ENCODE peak calls at places on chromosome 10, in six cellular contexts. V, K, B, X, U and J are unnamed samples.

GRCh38 chr10:22618081-22618785 is 96.1 kb downstream of the PIP4K2A start:
- DNase-seq in K (no peak), U (no peak), B (no peak), X (no peak), V (peak; percentile 45), J (no peak)

GRCh38 chr10:3774814-3775670 is 10.0 kb downstream of the KLF6 start:
- DNase-seq in K (no peak), B (no peak), V (peak; percentile 74), U (peak; percentile 26), X (peak; percentile 92), J (no peak)

GRCh38 chr10:129743738-129744133 is 220.3 kb downstream of the EBF3 start:
- DNase-seq in X (no peak), B (no peak), K (peak; percentile 7), U (no peak), V (no peak), J (no peak)

GRCh38 chr10:74995806-74996205 is 115.7 kb upstream of the SAMD8 start:
- DNase-seq in V (no peak), U (peak; percentile 90), X (no peak), B (no peak), K (no peak), J (no peak)

GRCh38 chr10:18298256-18298655 is 158.0 kb downstream of the CACNB2 start:
- DNase-seq in U (no peak), X (no peak), V (no peak), K (no peak), B (no peak), J (no peak)

GRCh38 chr10:29273478-29273877 is 15.4 kb upstream of the LYZL1 start:
- DNase-seq in X (no peak), U (no peak), V (no peak), K (no peak), B (no peak), J (no peak)

GRCh38 chr10:120012566-120012965 is 120.0 kb downstream of the SEC23IP start:
- DNase-seq in K (no peak), U (no peak), B (no peak), X (peak; percentile 26), V (no peak), J (no peak)

GRCh38 chr10:73910401-73910763 is 550 bp upstream of the PLAU start:
- DNase-seq in K (no peak), X (peak; percentile 39), U (no peak), B (no peak), V (peak; percentile 48), J (no peak)

GRCh38 chr10:60048146-60048545 is 141.8 kb upstream of the CCDC6 start:
- DNase-seq in U (peak; percentile 81), K (no peak), X (peak; percentile 15), V (peak; percentile 29), B (no peak), J (no peak)

GRCh38 chr10:5976689-5977470 is 463 bp downstream of the IL15RA start:
- DNase-seq in B (peak; percentile 42), U (no peak), K (peak; percentile 58), V (peak; percentile 55), X (peak; percentile 37), J (no peak)